ENCODE peak calls at places on chromosomes 11 and 22, in five cellular contexts. E is HT1080; G is RWPE2; D is activated CD4-positive, alpha-beta T cell treated with anti-CD3 and anti-CD28 coated beads, Interleukin-2, amount 50 U/mL, for 48 hours; O is activated T-cell treated with anti-CD3 and anti-CD28 coated beads, Interleukin-2, amount 50 U/mL, for 48 hours. J is an unnamed sample.

GRCh38 chr22:43263645-43264514 is 76.9 kb upstream of the TTLL12 start:
- DNase-seq in E (peak; percentile 85), G (peak; percentile 77), D (peak; percentile 79), O (peak; percentile 85), J (peak; percentile 28)

GRCh38 chr11:109785714-109786113 is 307.5 kb upstream of the ZC3H12C start:
- DNase-seq in E (no peak), G (no peak), D (no peak), O (no peak), J (no peak)

GRCh38 chr11:47992959-47993820 is 12.8 kb downstream of the PTPRJ start:
- DNase-seq in E (peak; percentile 88), G (no peak), D (no peak), O (no peak), J (no peak)

GRCh38 chr22:44971651-44972362 is 38.0 kb downstream of the PHF21B start:
- DNase-seq in E (no peak), G (no peak), D (no peak), O (no peak), J (no peak)

GRCh38 chr11:133118563-133119303 is 413.6 kb downstream of the OPCML start:
- DNase-seq in E (no peak), G (no peak), D (no peak), O (no peak), J (no peak)

GRCh38 chr22:42990131-42990838 is 24.7 kb downstream of the PACSIN2 start:
- DNase-seq in E (peak; percentile 88), G (peak; percentile 81), D (no peak), O (no peak), J (no peak)

GRCh38 chr11:2325719-2326118 is 23.9 kb downstream of the TSPAN32 start:
- DNase-seq in E (no peak), G (no peak), D (no peak), O (no peak), J (peak; percentile 8)

GRCh38 chr11:33557201-33557600 is 143.4 kb downstream of the C11orf91 start:
- DNase-seq in E (peak; percentile 92), G (no peak), D (no peak), O (no peak), J (no peak)

GRCh38 chr11:113313601-113314000 is 782 bp upstream of the TTC12 start:
- DNase-seq in E (peak; percentile 27), G (no peak), D (no peak), O (no peak), J (no peak)

GRCh38 chr11:130146797-130147196 is 12.8 kb upstream of the ST14 start:
- DNase-seq in E (no peak), G (no peak), D (no peak), O (no peak), J (peak; percentile 49)

GRCh38 chr11:128324531-128325141 is 262.7 kb downstream of the ETS1 start:
- DNase-seq in E (no peak), G (no peak), D (peak; percentile 72), O (peak; percentile 84), J (no peak)

GRCh38 chr22:26893034-26893710 is 235.8 kb downstream of the MIAT start:
- DNase-seq in E (no peak), G (no peak), D (no peak), O (no peak), J (no peak)

GRCh38 chr11:93850585-93851018 is at the start of gene VSTM5:
- DNase-seq in E (no peak), G (no peak), D (no peak), O (no peak), J (no peak)

GRCh38 chr11:48307760-48308386 is 1.9 kb downstream of the OR4S1 start:
- DNase-seq in E (peak; percentile 59), G (no peak), D (peak; percentile 81), O (peak; percentile 80), J (peak; percentile 70)

GRCh38 chr11:79110308-79110707 is 330.5 kb downstream of the TENM4 start:
- DNase-seq in E (no peak), G (no peak), D (no peak), O (no peak), J (no peak)

GRCh38 chr11:3108183-3108721 is 51.0 kb upstream of the CARS1 start:
- DNase-seq in E (no peak), G (peak; percentile 36), D (no peak), O (no peak), J (no peak)

GRCh38 chr11:69915151-69915500 is 95.9 kb upstream of the FGF3 start:
- DNase-seq in E (peak; percentile 74), G (peak; percentile 76), D (no peak), O (no peak), J (peak; percentile 51)

GRCh38 chr11:33891714-33892327 is at the start of gene LMO2:
- DNase-seq in E (no peak), G (no peak), D (no peak), O (no peak), J (no peak)

GRCh38 chr11:117239295-117239694 is 6.8 kb downstream of the RNF214 start:
- DNase-seq in E (peak; percentile 95), G (no peak), D (no peak), O (no peak), J (no peak)